ENCODE peak calls at places on chromosomes 7 and 10, in six cellular contexts. R is CD4-positive, alpha-beta T cell; Z is lower lobe of right lung; M is RWPE1; K is effector CD8-positive, alpha-beta T cell; D is H9. F is an unnamed sample.

GRCh38 chr10:122779924-122780323 is 65.7 kb downstream of the CUZD1 start:
- DNase-seq in M (no peak), D (no peak), Z (no peak), R (no peak), K (no peak), F (no peak)

GRCh38 chr10:77392851-77393250 is 244.8 kb downstream of the KCNMA1 start:
- DNase-seq in D (no peak), M (peak), R (no peak), K (no peak), Z (peak), F (no peak)

GRCh38 chr10:43868362-43868672 is 219.6 kb upstream of the ZNF32 start:
- DNase-seq in D (no peak), K (no peak), M (no peak), R (no peak), Z (no peak), F (no peak)

GRCh38 chr7:121337398-121337797 is 8.6 kb downstream of the WNT16 start:
- DNase-seq in Z (no peak), M (no peak), D (no peak), K (no peak), R (no peak), F (no peak)

GRCh38 chr10:123202526-123202925 is 48.3 kb downstream of the BUB3 start:
- DNase-seq in M (no peak), D (no peak), R (no peak), K (no peak), Z (no peak), F (no peak)

GRCh38 chr10:124657806-124658205 is 86.4 kb downstream of the FAM53B start:
- DNase-seq in K (no peak), D (no peak), R (peak), M (no peak), Z (no peak), F (no peak)

GRCh38 chr7:35699906-35700305 is 5.0 kb upstream of the HERPUD2 start:
- DNase-seq in D (no peak), R (no peak), K (no peak), M (no peak), Z (no peak), F (no peak)

GRCh38 chr10:70681731-70682005 is 9.4 kb downstream of the ADAMTS14 start:
- DNase-seq in Z (no peak), R (no peak), M (no peak), K (no peak), D (no peak), F (no peak)

GRCh38 chr10:77159538-77160110 is 478.0 kb downstream of the KCNMA1 start:
- DNase-seq in D (no peak), R (no peak), K (no peak), Z (no peak), M (no peak), F (no peak)

GRCh38 chr10:49374740-49375139 is 21.1 kb downstream of the DRGX start:
- DNase-seq in K (no peak), D (no peak), M (no peak), R (no peak), Z (no peak), F (no peak)

F was measured in CD14-positive monocyte.